ENCODE peak calls at places on chromosomes 12 and 14, in four cellular contexts. E is right atrium auricular region, K is coronary artery, S is psoas muscle. U is an unnamed sample.

GRCh38 chr14:92564361-92565039 is 50.9 kb downstream of the RIN3 start:
- DNase-seq in E (no peak), K (no peak), S (peak), U (no peak)

GRCh38 chr14:23094666-23095195 is at the start of gene ACIN1:
- DNase-seq in E (peak), K (no peak), S (no peak), U (no peak)

GRCh38 chr14:29264865-29265264 is 498.3 kb downstream of the FOXG1 start:
- DNase-seq in E (no peak), K (no peak), S (no peak), U (no peak)

GRCh38 chr12:65602579-65603295 is 221.5 kb upstream of the HMGA2 start:
- DNase-seq in E (peak), K (peak), S (peak), U (no peak)

GRCh38 chr14:54174437-54174836 is 217.8 kb upstream of the BMP4 start:
- DNase-seq in E (no peak), K (no peak), S (no peak), U (no peak)

GRCh38 chr12:92928431-92928961 is 599 bp downstream of the EEA1 start:
- DNase-seq in E (peak), K (peak), S (peak), U (peak)

GRCh38 chr14:47227051-47227600 is 448.3 kb downstream of the MDGA2 start:
- DNase-seq in E (no peak), K (no peak), S (no peak), U (no peak)

GRCh38 chr12:68977335-68977734 is 44.4 kb upstream of the CPM start:
- DNase-seq in E (no peak), K (no peak), S (no peak), U (no peak)

GRCh38 chr14:57382283-57382682 is 8.1 kb upstream of the NAA30 start:
- DNase-seq in E (no peak), K (no peak), S (no peak), U (no peak)

GRCh38 chr14:89618821-89619551 is 202.0 kb upstream of the FOXN3 start:
- DNase-seq in E (peak), K (peak), S (peak), U (peak)

GRCh38 chr12:3633396-3633795 is 119.5 kb downstream of the CRACR2A start:
- DNase-seq in E (no peak), K (no peak), S (no peak), U (no peak)

GRCh38 chr14:99425272-99425681 is 55.4 kb downstream of the SETD3 start:
- DNase-seq in E (no peak), K (no peak), S (peak), U (no peak)

GRCh38 chr12:52537101-52537500 is 15.8 kb downstream of the KRT71 start:
- DNase-seq in E (no peak), K (no peak), S (no peak), U (no peak)

GRCh38 chr14:63512861-63513260 is 30.3 kb downstream of the PPP2R5E start:
- DNase-seq in E (no peak), K (no peak), S (no peak), U (no peak)

GRCh38 chr14:70096866-70097265 is 91.9 kb downstream of the SLC8A3 start:
- DNase-seq in E (no peak), K (no peak), S (no peak), U (no peak)
- TF ChIP-seq CTCF in E (no peak), K (no peak), S (no peak), U (peak)

DNA sequence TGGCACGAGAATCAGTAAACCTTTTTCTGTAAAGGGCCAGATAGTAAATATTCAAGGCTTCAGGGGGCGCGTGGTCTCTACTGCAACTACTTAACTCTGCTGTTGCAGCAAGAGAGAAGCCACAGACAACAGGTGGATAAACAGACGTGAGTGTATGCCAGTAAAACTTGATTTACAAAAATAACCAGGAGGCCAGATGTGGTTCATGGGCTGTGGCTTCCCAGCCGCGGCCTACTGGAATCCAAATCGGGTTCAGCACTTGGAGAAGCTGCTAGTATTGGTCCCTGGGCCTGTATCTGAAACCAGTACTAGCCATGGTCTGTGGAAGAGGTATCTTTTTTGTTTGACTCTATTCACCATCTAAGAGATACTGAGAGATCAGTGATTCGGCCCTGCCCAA is 13.3 kb downstream of the PPP2R5C start:
- DNase-seq in E (no peak), K (no peak), S (no peak), U (no peak)
- TF ChIP-seq CTCF in E (no peak), K (no peak), S (no peak), U (no peak)

GRCh38 chr14:31887929-31888580 is 189.0 kb upstream of the ARHGAP5 start:
- DNase-seq in E (no peak), K (no peak), S (no peak), U (no peak)
- TF ChIP-seq CTCF in E (no peak), K (no peak), S (no peak), U (no peak)

GRCh38 chr12:32102234-32102633 is 4.4 kb upstream of the BICD1 start:
- DNase-seq in E (no peak), K (no peak), S (no peak), U (no peak)

GRCh38 chr12:32100888-32101287 is 5.8 kb upstream of the BICD1 start:
- DNase-seq in E (no peak), K (no peak), S (no peak), U (no peak)

GRCh38 chr12:32100361-32100760 is 6.3 kb upstream of the BICD1 start:
- DNase-seq in E (no peak), K (no peak), S (no peak), U (no peak)

DNA sequence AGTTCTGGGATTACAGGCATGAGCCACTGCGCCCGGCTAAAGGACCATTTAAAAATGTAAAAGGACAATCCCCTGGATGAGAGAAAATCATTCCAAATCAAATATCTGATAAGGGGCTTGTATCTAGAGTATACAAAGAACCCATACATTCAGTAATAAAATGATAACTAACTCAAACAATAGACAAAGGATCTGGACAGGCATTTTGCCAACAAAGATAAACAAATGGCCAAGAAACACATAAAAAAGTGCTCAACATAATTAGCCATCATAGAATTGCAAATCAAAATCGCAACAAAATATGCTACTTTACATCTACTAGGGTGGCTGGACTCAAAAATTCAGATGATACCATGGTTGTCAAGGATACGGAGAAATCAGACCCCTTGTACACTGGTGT is 8.5 kb upstream of the BICD1 start:
- DNase-seq in E (no peak), K (no peak), S (no peak), U (no peak)
- TF ChIP-seq CTCF in E (no peak), K (no peak), S (no peak), U (no peak)

GRCh38 chr12:40312982-40313576 is 88.3 kb downstream of the LRRK2 start:
- DNase-seq in E (no peak), K (no peak), S (no peak), U (no peak)
- TF ChIP-seq CTCF in E (no peak), K (peak), S (peak), U (peak)

GRCh38 chr12:126362964-126363363 is 1297.7 kb downstream of the AACS start:
- DNase-seq in E (no peak), K (no peak), S (no peak), U (no peak)
- TF ChIP-seq CTCF in E (no peak), K (no peak), S (no peak), U (no peak)

GRCh38 chr14:77125275-77126073 is 16.1 kb downstream of the ZDHHC22 start:
- DNase-seq in E (peak), K (peak), S (no peak), U (no peak)
- TF ChIP-seq CTCF in E (no peak), K (no peak), S (peak), U (peak)

U was measured in type B pancreatic cell.